ENCODE peak calls at places on chromosomes 1 and 21, in four cellular contexts. P is GM06990, L is fibroblast of villous mesenchyme, R is right atrium auricular region. U is an unnamed sample.

GRCh38 chr1:173925306-173926242 is 8.4 kb upstream of the SERPINC1 start:
- DNase-seq in R (no peak), P (no peak), L (no peak), U (no peak)

GRCh38 chr1:225428879-225429455 is 1.1 kb upstream of the LBR start:
- DNase-seq in R (no peak), P (no peak), L (no peak), U (no peak)

GRCh38 chr21:41565550-41565949 is 57.6 kb upstream of the TMPRSS2 start:
- DNase-seq in P (no peak), L (no peak), R (no peak), U (no peak)

GRCh38 chr1:15636436-15636835 is 19.2 kb downstream of the DDI2 start:
- DNase-seq in R (no peak), P (no peak), L (no peak), U (no peak)

GRCh38 chr1:108007070-108007469 is 42.1 kb upstream of the VAV3 start:
- DNase-seq in R (no peak), P (peak), L (no peak), U (no peak)

GRCh38 chr1:113223546-113223945 is 150.5 kb downstream of the LRIG2 start:
- DNase-seq in P (no peak), R (peak), L (peak), U (no peak)

GRCh38 chr21:38819719-38820147 is 14.0 kb downstream of the ETS2 start:
- DNase-seq in P (no peak), R (no peak), L (peak), U (no peak)

GRCh38 chr1:206702803-206703202 is 18.1 kb downstream of the MAPKAPK2 start:
- DNase-seq in R (no peak), P (no peak), L (no peak), U (no peak)

GRCh38 chr21:34201441-34201838 is 128.1 kb downstream of the MRPS6 start:
- DNase-seq in R (no peak), L (no peak), P (no peak), U (no peak)

GRCh38 chr1:216119600-216119999 is 303.6 kb downstream of the USH2A start:
- DNase-seq in L (peak), R (no peak), P (no peak), U (peak)

GRCh38 chr1:207027221-207027777 is 5.3 kb downstream of the C1orf116 start:
- DNase-seq in R (no peak), L (no peak), P (no peak), U (no peak)

GRCh38 chr1:8113257-8114220 is 87.4 kb upstream of the ERRFI1 start:
- DNase-seq in R (no peak), L (peak), P (no peak), U (no peak)

GRCh38 chr1:18800258-18800657 is 59.2 kb downstream of the TAS1R2 start:
- DNase-seq in R (no peak), P (no peak), L (no peak), U (no peak)

GRCh38 chr21:38354231-38354630 is 97.4 kb downstream of the KCNJ15 start:
- DNase-seq in R (peak), L (no peak), P (no peak), U (no peak)

GRCh38 chr1:164755674-164756073 is 196.7 kb downstream of the PBX1 start:
- DNase-seq in R (no peak), L (no peak), P (no peak), U (no peak)

GRCh38 chr1:164510435-164510834 is 48.5 kb upstream of the PBX1 start:
- DNase-seq in P (no peak), R (no peak), L (peak), U (no peak)

GRCh38 chr1:11037740-11038182 is 9.3 kb downstream of the MASP2 start:
- DNase-seq in R (peak), P (peak), L (peak), U (peak)

GRCh38 chr1:109927908-109928307 is 17.3 kb downstream of the CSF1 start:
- DNase-seq in R (peak), P (no peak), L (peak), U (no peak)

GRCh38 chr1:47178665-47179022 is 11.2 kb downstream of the PDZK1IP1 start:
- DNase-seq in L (no peak), R (no peak), P (no peak), U (no peak)

GRCh38 chr1:180482425-180483275 is 19.7 kb downstream of the ACBD6 start:
- DNase-seq in L (peak), R (no peak), P (no peak), U (peak)

GRCh38 chr1:69312055-69312732 is 255.5 kb upstream of the LRRC7 start:
- DNase-seq in R (no peak), P (no peak), L (no peak), U (no peak)

GRCh38 chr1:31575373-31576140 is 758 bp upstream of the TINAGL1 start:
- DNase-seq in L (no peak), R (peak), P (no peak), U (no peak)

GRCh38 chr1:30313584-30313983 is 409.8 kb downstream of the MATN1 start:
- DNase-seq in P (no peak), L (no peak), R (peak), U (no peak)